ENCODE peak calls at places on chromosome 1, in seven cellular contexts. O, H, D, E, R, V and A are unnamed samples.
A peak's percentile ranks its signal among the peaks of the same experiment; 100 is the strongest.

GRCh38 chr1:60063561-60063960 is 10.0 kb downstream of the C1orf87 start:
- DNase-seq in H (no peak), V (no peak), O (no peak), E (no peak), D (no peak), R (no peak), A (no peak)

GRCh38 chr1:175268720-175269119 is 76.1 kb upstream of the KIAA0040 start:
- DNase-seq in V (no peak), O (peak; percentile 44), E (no peak), R (no peak), D (no peak), H (no peak), A (no peak)

GRCh38 chr1:214026985-214027384 is 39.2 kb downstream of the PROX1 start:
- DNase-seq in D (no peak), O (no peak), V (no peak), H (no peak), R (peak; percentile 29), E (no peak), A (no peak)

GRCh38 chr1:159065106-159065505 is 11.5 kb downstream of the AIM2 start:
- DNase-seq in H (no peak), D (no peak), O (no peak), E (no peak), R (no peak), V (no peak), A (no peak)

GRCh38 chr1:89538361-89538760 is 13.7 kb downstream of the LRRC8B start:
- DNase-seq in H (no peak), O (no peak), D (peak; percentile 73), R (no peak), V (no peak), E (no peak), A (no peak)

GRCh38 chr1:30533141-30533540 is 190.2 kb downstream of the MATN1 start:
- DNase-seq in H (no peak), O (no peak), R (no peak), V (no peak), D (no peak), E (no peak), A (no peak)

GRCh38 chr1:38284953-38285352 is 238.4 kb upstream of the POU3F1 start:
- DNase-seq in R (no peak), D (no peak), H (no peak), E (peak; percentile 42), O (no peak), V (no peak), A (no peak)

GRCh38 chr1:152386940-152387339 is 27.1 kb downstream of the CRNN start:
- DNase-seq in O (no peak), V (no peak), H (no peak), E (no peak), R (no peak), D (no peak), A (no peak)

GRCh38 chr1:9201421-9202239 is 32.9 kb upstream of the H6PD start:
- DNase-seq in V (peak; percentile 40), H (no peak), E (no peak), O (no peak), R (no peak), D (no peak), A (peak; percentile 33)

GRCh38 chr1:156927215-156928042 is 7.0 kb downstream of the LRRC71 start:
- DNase-seq in V (peak; percentile 91), H (no peak), D (peak; percentile 74), O (peak; percentile 66), E (peak; percentile 90), R (peak; percentile 48), A (peak; percentile 91)

GRCh38 chr1:156930483-156930882 is 10.1 kb downstream of the LRRC71 start:
- DNase-seq in E (no peak), H (no peak), O (no peak), D (no peak), V (no peak), R (no peak), A (no peak)

GRCh38 chr1:156929596-156930238 is 9.3 kb downstream of the LRRC71 start:
- DNase-seq in O (no peak), H (no peak), D (no peak), E (no peak), V (no peak), R (no peak), A (no peak)

GRCh38 chr1:156926175-156926574 is 5.7 kb downstream of the LRRC71 start:
- DNase-seq in R (no peak), E (no peak), V (peak; percentile 78), O (peak; percentile 86), H (no peak), D (peak; percentile 61), A (no peak)

DNA sequence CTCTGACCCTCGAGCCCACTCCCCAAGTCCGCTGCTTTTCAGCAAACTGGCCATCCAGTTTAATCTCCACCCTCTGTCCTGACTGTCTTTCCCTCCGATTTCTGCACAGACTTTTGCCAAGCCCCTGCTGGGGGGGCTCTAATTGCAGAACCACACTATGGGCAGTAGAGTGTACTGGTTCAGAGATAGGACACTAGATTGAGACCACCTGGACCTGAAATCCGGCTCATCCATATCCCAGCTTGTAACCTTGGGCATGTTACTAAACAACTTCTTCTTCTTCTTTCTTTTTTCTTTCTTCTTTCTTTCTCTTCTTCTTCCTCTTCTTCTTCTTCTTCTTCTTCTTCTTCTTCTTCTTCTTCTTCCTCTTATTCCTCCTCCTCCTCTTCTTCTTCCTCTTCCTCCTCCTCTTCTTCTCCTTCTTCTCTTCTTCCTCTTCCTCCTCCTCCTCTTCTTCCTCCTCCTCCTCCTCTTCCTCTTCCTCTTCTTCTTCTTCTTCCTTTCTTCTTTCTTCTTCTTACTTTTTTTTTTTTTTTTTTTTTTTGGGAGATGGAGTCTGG is 7.7 kb downstream of the LRRC71 start:
- DNase-seq in E (no peak), H (no peak), V (no peak), D (no peak), O (no peak), R (no peak), A (no peak)
- TF ChIP-seq JUND in E (no peak), H (no peak), V (no peak), D (no peak), O (no peak), R (no peak), A (no peak)

DNA sequence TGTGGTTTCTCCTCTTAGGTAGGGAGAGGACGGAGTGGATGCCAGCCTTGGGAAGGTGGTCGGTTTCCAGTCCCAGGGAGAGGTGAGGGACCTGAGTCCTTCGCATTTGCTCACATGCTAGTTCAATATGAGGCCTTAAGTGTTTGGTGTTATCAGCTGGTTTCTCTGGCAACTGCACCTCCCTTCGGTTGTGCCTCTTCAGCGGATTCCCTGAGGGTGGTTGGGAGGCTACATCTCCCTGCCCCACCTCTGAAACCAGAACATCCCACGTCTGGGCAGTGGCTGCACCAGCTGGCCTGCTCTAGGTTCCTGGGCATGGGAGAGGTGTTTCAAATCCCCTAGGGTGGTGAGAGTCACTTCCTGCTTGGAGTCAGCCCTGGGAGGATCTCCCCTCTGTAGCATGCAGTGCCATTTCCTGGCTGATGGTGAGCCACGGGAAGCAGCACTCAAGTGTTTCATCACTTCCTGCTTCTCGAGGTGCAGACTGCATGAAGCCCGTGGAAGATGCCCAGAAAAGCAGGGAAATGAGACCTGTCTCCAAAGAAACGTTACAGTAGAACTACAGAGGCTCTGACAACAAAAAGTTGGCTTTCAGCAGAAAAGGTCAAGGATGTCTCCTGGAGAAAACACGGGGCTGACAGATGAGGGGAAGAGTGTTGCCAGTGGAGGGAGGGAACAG is 4.5 kb downstream of the TMEM125 start:
- DNase-seq in H (no peak), D (peak; percentile 21), E (no peak), V (no peak), O (no peak), R (no peak), A (no peak)
- TF ChIP-seq JUND in H (no peak), D (no peak), E (no peak), V (no peak), O (no peak), R (no peak), A (no peak)

DNA sequence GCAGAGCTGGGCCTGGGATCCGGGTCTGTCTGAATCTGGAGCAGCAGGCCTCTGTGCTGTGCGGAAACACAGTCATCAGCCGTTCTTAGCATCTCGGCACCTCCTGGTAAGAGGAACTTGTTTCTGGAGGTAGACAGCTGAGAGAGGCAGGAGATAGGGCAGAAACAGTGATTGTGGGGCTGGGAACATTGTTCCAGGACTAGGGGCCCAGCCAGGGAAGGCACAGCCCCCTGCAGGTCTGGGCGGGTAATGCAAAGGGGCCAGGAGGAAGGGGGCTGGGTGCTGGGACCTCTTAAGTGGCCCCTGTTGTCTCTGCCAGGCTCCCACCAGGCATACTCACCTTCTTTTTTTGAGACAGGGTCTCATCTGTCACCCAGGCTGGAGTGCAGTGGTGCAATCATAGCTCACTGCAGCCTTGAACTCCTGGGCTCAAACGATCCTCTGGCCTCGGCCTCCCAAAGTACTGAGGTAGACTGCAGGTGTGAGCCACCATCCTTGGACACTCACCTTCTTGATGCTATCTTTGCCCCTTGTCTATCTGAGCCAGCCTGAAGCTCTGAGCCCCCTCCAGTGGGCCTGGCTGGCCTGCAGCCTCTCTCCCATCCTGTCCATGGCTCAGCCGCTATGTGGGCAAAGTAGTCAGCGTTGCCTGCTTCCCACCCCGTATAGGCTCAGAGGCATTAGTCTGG is 134.3 kb upstream of the ZBTB40 start:
- DNase-seq in H (no peak), V (peak; percentile 76), E (peak; percentile 86), R (no peak), D (peak; percentile 80), O (peak; percentile 6), A (no peak)
- TF ChIP-seq JUND in H (no peak), V (no peak), E (no peak), R (no peak), D (no peak), O (no peak), A (no peak)

DNA sequence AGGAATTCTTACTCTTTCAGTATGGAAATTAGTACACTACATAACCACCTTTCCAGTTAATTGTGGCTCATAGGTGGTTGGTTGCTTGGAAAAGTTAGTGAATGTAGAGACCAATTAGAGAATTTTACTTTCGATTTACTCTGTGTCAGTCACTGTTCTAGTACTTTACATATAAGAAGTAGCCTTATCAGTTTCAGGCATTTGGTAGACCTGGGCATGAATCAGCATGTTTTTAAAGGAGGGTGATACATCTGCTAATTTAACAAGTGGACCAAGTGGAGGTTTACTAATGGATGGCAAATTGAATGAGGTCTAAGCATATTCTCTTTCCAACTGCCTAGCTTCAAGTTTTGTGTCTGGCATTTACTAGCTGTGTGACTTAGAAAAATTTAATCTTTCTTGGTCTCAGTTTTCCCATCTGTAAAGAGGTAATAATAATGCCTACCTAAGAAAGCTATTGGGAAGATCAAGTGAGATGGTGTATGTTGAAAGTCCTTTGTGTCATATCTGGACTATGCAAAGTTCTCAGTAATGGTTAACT is 1158.6 kb downstream of the PLA2G4A start:
- DNase-seq in D (no peak), R (no peak), E (no peak), O (no peak), V (no peak), H (peak; percentile 21), A (no peak)
- TF ChIP-seq JUND in D (no peak), R (no peak), E (no peak), O (no peak), V (no peak), H (no peak), A (no peak)

GRCh38 chr1:44239961-44240371 is 26.7 kb downstream of the DMAP1 start:
- DNase-seq in D (no peak), H (no peak), O (no peak), V (no peak), E (no peak), R (no peak), A (no peak)
- TF ChIP-seq JUND in D (no peak), H (no peak), O (no peak), V (no peak), E (no peak), R (no peak), A (no peak)

GRCh38 chr1:210072129-210072528 is 134.1 kb downstream of the SYT14 start:
- DNase-seq in V (peak; percentile 49), R (no peak), D (no peak), O (no peak), E (no peak), H (no peak), A (no peak)
- TF ChIP-seq JUND in V (peak; percentile 10), R (no peak), D (no peak), O (no peak), E (no peak), H (no peak), A (no peak)